ENCODE peak calls at places on chromosomes 12 and 14, in nine cellular contexts. One of them, this sample, is unnamed.

GRCh38 chr12:64780220-64780530 is 21.0 kb upstream of the GNS start:
- DNase-seq in left ventricle myocardium inferior: no peak
- DNase-seq in WERI-Rb-1: no peak
- DNase-seq in IMR-90: no peak
- DNase-seq in tibial artery: no peak
- DNase-seq in A673: no peak
- DNase-seq in HepG2: no peak
- DNase-seq in aorta: no peak
- DNase-seq in GM23248: no peak
- DNase-seq in this sample: no peak

GRCh38 chr12:65106948-65107347 is 14.2 kb downstream of the WIF1 start:
- DNase-seq in A673: no peak
- DNase-seq in HepG2: no peak
- DNase-seq in left ventricle myocardium inferior: no peak
- DNase-seq in tibial artery: no peak
- DNase-seq in IMR-90: peak; percentile 3
- DNase-seq in aorta: no peak
- DNase-seq in GM23248: peak; percentile 41
- DNase-seq in WERI-Rb-1: no peak
- DNase-seq in this sample: no peak

GRCh38 chr12:112590281-112590680 is 171.5 kb downstream of the PTPN11 start:
- DNase-seq in IMR-90: no peak
- DNase-seq in A673: no peak
- DNase-seq in left ventricle myocardium inferior: no peak
- DNase-seq in GM23248: no peak
- DNase-seq in WERI-Rb-1: no peak
- DNase-seq in HepG2: no peak
- DNase-seq in tibial artery: no peak
- DNase-seq in aorta: no peak
- DNase-seq in this sample: no peak

GRCh38 chr12:130664772-130665171 is 51.3 kb downstream of the RIMBP2 start:
- DNase-seq in WERI-Rb-1: no peak
- DNase-seq in IMR-90: no peak
- DNase-seq in A673: no peak
- DNase-seq in HepG2: no peak
- DNase-seq in left ventricle myocardium inferior: no peak
- DNase-seq in aorta: no peak
- DNase-seq in GM23248: no peak
- DNase-seq in tibial artery: no peak
- DNase-seq in this sample: peak; percentile 25

GRCh38 chr12:2057041-2057792 is 4.4 kb downstream of the CACNA1C start:
- DNase-seq in IMR-90: peak; percentile 62
- DNase-seq in aorta: peak; percentile 88
- DNase-seq in GM23248: peak; percentile 64
- DNase-seq in tibial artery: peak; percentile 81
- DNase-seq in A673: peak; percentile 82
- DNase-seq in left ventricle myocardium inferior: peak; percentile 58
- DNase-seq in WERI-Rb-1: peak; percentile 90
- DNase-seq in HepG2: peak; percentile 56
- DNase-seq in this sample: no peak

GRCh38 chr12:57732726-57733593 is 5.6 kb downstream of the AGAP2 start:
- DNase-seq in HepG2: no peak
- DNase-seq in tibial artery: no peak
- DNase-seq in IMR-90: peak; percentile 14
- DNase-seq in GM23248: peak; percentile 43
- DNase-seq in WERI-Rb-1: no peak
- DNase-seq in left ventricle myocardium inferior: no peak
- DNase-seq in aorta: no peak
- DNase-seq in A673: no peak
- DNase-seq in this sample: no peak

GRCh38 chr12:3313066-3313465 is 177.9 kb upstream of the PRMT8 start:
- DNase-seq in WERI-Rb-1: no peak
- DNase-seq in HepG2: no peak
- DNase-seq in IMR-90: peak; percentile 88
- DNase-seq in aorta: no peak
- DNase-seq in A673: no peak
- DNase-seq in left ventricle myocardium inferior: no peak
- DNase-seq in tibial artery: no peak
- DNase-seq in GM23248: peak; percentile 96
- DNase-seq in this sample: no peak

GRCh38 chr12:72388322-72388721 is 116.2 kb downstream of the TRHDE start:
- DNase-seq in A673: no peak
- DNase-seq in HepG2: no peak
- DNase-seq in tibial artery: no peak
- DNase-seq in GM23248: no peak
- DNase-seq in IMR-90: no peak
- DNase-seq in aorta: no peak
- DNase-seq in WERI-Rb-1: no peak
- DNase-seq in left ventricle myocardium inferior: no peak
- DNase-seq in this sample: no peak

GRCh38 chr14:34843011-34843554 is 32.1 kb downstream of the BAZ1A start:
- DNase-seq in IMR-90: peak; percentile 86
- DNase-seq in left ventricle myocardium inferior: no peak
- DNase-seq in aorta: no peak
- DNase-seq in A673: peak; percentile 55
- DNase-seq in HepG2: peak; percentile 23
- DNase-seq in GM23248: peak; percentile 73
- DNase-seq in tibial artery: no peak
- DNase-seq in WERI-Rb-1: no peak
- DNase-seq in this sample: no peak

GRCh38 chr14:53900499-53900898 is 56.1 kb downstream of the BMP4 start:
- DNase-seq in IMR-90: no peak
- DNase-seq in A673: no peak
- DNase-seq in GM23248: peak; percentile 6
- DNase-seq in aorta: no peak
- DNase-seq in WERI-Rb-1: no peak
- DNase-seq in HepG2: no peak
- DNase-seq in tibial artery: peak; percentile 69
- DNase-seq in left ventricle myocardium inferior: peak; percentile 67
- DNase-seq in this sample: no peak

GRCh38 chr14:104876251-104876699 is 11.2 kb downstream of the CEP170B start:
- DNase-seq in aorta: no peak
- DNase-seq in WERI-Rb-1: peak; percentile 48
- DNase-seq in IMR-90: peak; percentile 16
- DNase-seq in tibial artery: no peak
- DNase-seq in HepG2: no peak
- DNase-seq in GM23248: peak; percentile 72
- DNase-seq in left ventricle myocardium inferior: no peak
- DNase-seq in A673: no peak
- DNase-seq in this sample: peak; percentile 65

GRCh38 chr12:117875652-117876491 is 92.9 kb downstream of the KSR2 start:
- DNase-seq in left ventricle myocardium inferior: no peak
- DNase-seq in IMR-90: peak; percentile 3
- DNase-seq in A673: peak; percentile 74
- DNase-seq in HepG2: no peak
- DNase-seq in aorta: no peak
- DNase-seq in tibial artery: no peak
- DNase-seq in GM23248: peak; percentile 35
- DNase-seq in WERI-Rb-1: no peak
- DNase-seq in this sample: no peak

GRCh38 chr12:88237954-88238353 is 95.8 kb downstream of the TMTC3 start:
- DNase-seq in HepG2: no peak
- DNase-seq in tibial artery: no peak
- DNase-seq in left ventricle myocardium inferior: no peak
- DNase-seq in WERI-Rb-1: no peak
- DNase-seq in IMR-90: peak; percentile 84
- DNase-seq in GM23248: peak; percentile 76
- DNase-seq in A673: no peak
- DNase-seq in aorta: no peak
- DNase-seq in this sample: no peak

GRCh38 chr12:93467351-93468007 is at the start of gene MRPL42:
- DNase-seq in GM23248: peak; percentile 94
- DNase-seq in tibial artery: peak; percentile 94
- DNase-seq in aorta: peak; percentile 97
- DNase-seq in WERI-Rb-1: peak; percentile 92
- DNase-seq in left ventricle myocardium inferior: peak; percentile 92
- DNase-seq in A673: peak; percentile 96
- DNase-seq in HepG2: peak; percentile 85
- DNase-seq in IMR-90: peak; percentile 81
- DNase-seq in this sample: peak; percentile 97

GRCh38 chr12:93469386-93469785 is 2.1 kb downstream of the MRPL42 start:
- DNase-seq in left ventricle myocardium inferior: no peak
- DNase-seq in A673: no peak
- DNase-seq in tibial artery: no peak
- DNase-seq in IMR-90: no peak
- DNase-seq in aorta: no peak
- DNase-seq in GM23248: no peak
- DNase-seq in WERI-Rb-1: no peak
- DNase-seq in HepG2: no peak
- DNase-seq in this sample: no peak

GRCh38 chr12:93466625-93467350 is 526 bp upstream of the MRPL42 start:
- DNase-seq in aorta: no peak
- DNase-seq in A673: no peak
- DNase-seq in IMR-90: no peak
- DNase-seq in tibial artery: no peak
- DNase-seq in GM23248: no peak
- DNase-seq in WERI-Rb-1: no peak
- DNase-seq in HepG2: no peak
- DNase-seq in left ventricle myocardium inferior: no peak
- DNase-seq in this sample: no peak

GRCh38 chr12:93468008-93468371 is 676 bp downstream of the MRPL42 start:
- DNase-seq in HepG2: no peak
- DNase-seq in A673: no peak
- DNase-seq in IMR-90: no peak
- DNase-seq in aorta: no peak
- DNase-seq in WERI-Rb-1: no peak
- DNase-seq in left ventricle myocardium inferior: no peak
- DNase-seq in tibial artery: no peak
- DNase-seq in GM23248: no peak
- DNase-seq in this sample: no peak
- H3K27ac ChIP-seq in HepG2: peak overlapping the region; percentile 95
- H3K27ac ChIP-seq in A673: peak overlapping the region; percentile 94
- H3K27ac ChIP-seq in IMR-90: peak overlapping the region; percentile 97
- H3K27ac ChIP-seq in aorta: no peak overlapping the region
- H3K27ac ChIP-seq in WERI-Rb-1: peak overlapping the region; percentile 98
- H3K27ac ChIP-seq in left ventricle myocardium inferior: peak overlapping the region; percentile 90
- H3K27ac ChIP-seq in tibial artery: peak overlapping the region; percentile 83
- H3K27ac ChIP-seq in GM23248: peak overlapping the region; percentile 92
- H3K27ac ChIP-seq in this sample: peak overlapping the region; percentile 94

DNA sequence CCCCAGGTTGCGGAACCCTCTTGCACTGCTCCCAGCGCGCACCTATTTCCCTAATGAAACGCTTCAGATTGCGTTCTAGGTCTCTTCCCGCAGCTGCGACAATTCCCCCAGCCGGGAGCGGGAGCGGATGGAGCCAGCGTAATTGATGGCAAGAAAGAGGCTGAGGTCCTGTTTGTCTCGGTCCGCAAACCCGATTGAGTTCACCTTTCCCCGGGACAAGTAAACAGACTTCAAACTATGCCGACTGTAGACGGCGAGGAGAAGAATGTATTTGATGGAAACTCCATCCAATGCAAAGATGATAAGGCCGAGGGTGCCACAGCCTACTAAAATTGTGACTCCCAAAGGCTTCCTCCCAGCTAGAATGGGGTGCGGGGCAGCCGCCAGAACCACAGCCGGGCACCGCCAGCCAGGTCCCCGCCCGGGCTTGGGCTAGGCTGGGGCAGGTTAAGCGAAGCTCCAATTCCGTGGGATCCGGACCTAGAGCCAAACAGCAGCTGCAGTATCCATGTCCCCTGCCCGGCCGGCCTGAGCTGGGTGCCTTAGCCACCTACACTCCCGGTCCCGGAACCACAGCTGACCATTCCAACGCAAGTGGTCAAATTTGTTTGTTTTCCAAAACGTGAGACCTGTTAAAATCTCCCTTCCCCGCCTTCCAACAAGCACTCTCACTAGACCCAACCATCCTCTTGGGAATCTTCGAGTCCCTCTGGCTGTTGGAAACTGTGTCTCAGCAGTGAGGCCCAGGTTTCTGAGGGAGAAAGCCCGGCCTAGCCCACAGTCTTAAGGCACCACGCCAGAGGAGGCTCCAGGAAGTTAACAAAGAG is 5.5 kb downstream of the NKX2-1 start:
- DNase-seq in A673: no peak
- DNase-seq in left ventricle myocardium inferior: no peak
- DNase-seq in IMR-90: no peak
- DNase-seq in tibial artery: no peak
- DNase-seq in GM23248: no peak
- DNase-seq in HepG2: peak; percentile 31
- DNase-seq in WERI-Rb-1: no peak
- DNase-seq in aorta: no peak
- DNase-seq in this sample: no peak
- H3K9me3 ChIP-seq in A673: no peaks in the 10 kb centered on the region
- H3K9me3 ChIP-seq in left ventricle myocardium inferior: no peaks in the 10 kb centered on the region
- H3K9me3 ChIP-seq in IMR-90: peaks cover 2% of the 10 kb centered on the region
- H3K9me3 ChIP-seq in tibial artery: no peaks in the 10 kb centered on the region
- H3K9me3 ChIP-seq in GM23248: no peaks in the 10 kb centered on the region
- H3K9me3 ChIP-seq in HepG2: no peaks in the 10 kb centered on the region
- H3K9me3 ChIP-seq in WERI-Rb-1: peaks cover 19% of the 10 kb centered on the region
- H3K9me3 ChIP-seq in aorta: peaks cover 1% of the 10 kb centered on the region
- H3K9me3 ChIP-seq in this sample: no peaks in the 10 kb centered on the region

GRCh38 chr14:77087631-77088030 is 10.4 kb upstream of the CIPC start:
- DNase-seq in IMR-90: no peak
- DNase-seq in tibial artery: no peak
- DNase-seq in aorta: no peak
- DNase-seq in WERI-Rb-1: no peak
- DNase-seq in GM23248: no peak
- DNase-seq in A673: no peak
- DNase-seq in HepG2: no peak
- DNase-seq in left ventricle myocardium inferior: no peak
- DNase-seq in this sample: no peak

GRCh38 chr14:77088645-77089044 is 9.4 kb upstream of the CIPC start:
- DNase-seq in GM23248: no peak
- DNase-seq in aorta: no peak
- DNase-seq in A673: no peak
- DNase-seq in left ventricle myocardium inferior: no peak
- DNase-seq in WERI-Rb-1: no peak
- DNase-seq in HepG2: no peak
- DNase-seq in IMR-90: no peak
- DNase-seq in tibial artery: no peak
- DNase-seq in this sample: no peak

GRCh38 chr14:77086951-77087350 is 11.1 kb upstream of the CIPC start:
- DNase-seq in GM23248: no peak
- DNase-seq in IMR-90: no peak
- DNase-seq in HepG2: no peak
- DNase-seq in A673: no peak
- DNase-seq in WERI-Rb-1: no peak
- DNase-seq in aorta: no peak
- DNase-seq in tibial artery: no peak
- DNase-seq in left ventricle myocardium inferior: no peak
- DNase-seq in this sample: no peak

GRCh38 chr14:77086017-77086727 is 11.9 kb upstream of the CIPC start:
- DNase-seq in IMR-90: peak; percentile 54
- DNase-seq in aorta: no peak
- DNase-seq in HepG2: peak; percentile 25
- DNase-seq in WERI-Rb-1: no peak
- DNase-seq in left ventricle myocardium inferior: no peak
- DNase-seq in tibial artery: no peak
- DNase-seq in A673: no peak
- DNase-seq in GM23248: peak; percentile 47
- DNase-seq in this sample: no peak

GRCh38 chr14:77088219-77088618 is 9.8 kb upstream of the CIPC start:
- DNase-seq in IMR-90: no peak
- DNase-seq in tibial artery: no peak
- DNase-seq in WERI-Rb-1: no peak
- DNase-seq in aorta: no peak
- DNase-seq in GM23248: no peak
- DNase-seq in left ventricle myocardium inferior: no peak
- DNase-seq in A673: no peak
- DNase-seq in HepG2: no peak
- DNase-seq in this sample: no peak
- H3K27ac ChIP-seq in IMR-90: no peak overlapping the region
- H3K27ac ChIP-seq in tibial artery: no peak overlapping the region
- H3K27ac ChIP-seq in WERI-Rb-1: no peak overlapping the region
- H3K27ac ChIP-seq in aorta: no peak overlapping the region
- H3K27ac ChIP-seq in GM23248: no peak overlapping the region
- H3K27ac ChIP-seq in left ventricle myocardium inferior: no peak overlapping the region
- H3K27ac ChIP-seq in A673: no peak overlapping the region
- H3K27ac ChIP-seq in HepG2: no peak overlapping the region
- H3K27ac ChIP-seq in this sample: no peak overlapping the region

GRCh38 chr12:18363321-18363720 is 102.0 kb downstream of the PIK3C2G start:
- DNase-seq in left ventricle myocardium inferior: no peak
- DNase-seq in aorta: no peak
- DNase-seq in GM23248: no peak
- DNase-seq in IMR-90: no peak
- DNase-seq in WERI-Rb-1: no peak
- DNase-seq in HepG2: no peak
- DNase-seq in tibial artery: no peak
- DNase-seq in A673: peak; percentile 23
- DNase-seq in this sample: no peak
- H3K9me3 ChIP-seq in left ventricle myocardium inferior: no peaks in the 10 kb centered on the region
- H3K9me3 ChIP-seq in aorta: peaks cover 2% of the 10 kb centered on the region
- H3K9me3 ChIP-seq in GM23248: no peaks in the 10 kb centered on the region
- H3K9me3 ChIP-seq in IMR-90: no peaks in the 10 kb centered on the region
- H3K9me3 ChIP-seq in WERI-Rb-1: no peaks in the 10 kb centered on the region
- H3K9me3 ChIP-seq in HepG2: peaks cover 3% of the 10 kb centered on the region
- H3K9me3 ChIP-seq in tibial artery: no peaks in the 10 kb centered on the region
- H3K9me3 ChIP-seq in A673: no peaks in the 10 kb centered on the region
- H3K9me3 ChIP-seq in this sample: peaks cover 3% of the 10 kb centered on the region

This sample was measured in spleen.